ENCODE peak calls at places on chromosomes 5 and 9, in seven cellular contexts. C is SK-N-SH, M is H1, N is transverse colon, G is sigmoid colon, D is K562, R is stomach. E is an unnamed sample. For H3K4me1, the result is how much of the 10 kb centered on the place peaks cover.

GRCh38 chr5:72248352-72249032 is 71.5 kb downstream of the MRPS27 start:
- DNase-seq in G (peak), D (peak), C (no peak), N (peak), R (no peak), M (no peak), E (peak)

GRCh38 chr5:157269165-157269671 is 3.3 kb downstream of the CYFIP2 start:
- DNase-seq in G (no peak), D (no peak), M (no peak), N (no peak), R (no peak), C (no peak), E (no peak)

GRCh38 chr9:133738806-133739150 is 626 bp upstream of the SARDH start:
- DNase-seq in C (no peak), D (no peak), M (no peak), N (no peak), R (no peak), G (peak), E (no peak)

GRCh38 chr5:149260761-149261160 is 10.9 kb upstream of the AFAP1L1 start:
- DNase-seq in R (no peak), D (no peak), N (no peak), G (no peak), M (no peak), C (no peak), E (no peak)

GRCh38 chr9:91567642-91568274 is 144.1 kb upstream of the NFIL3 start:
- DNase-seq in G (no peak), C (no peak), M (no peak), D (no peak), N (no peak), R (no peak), E (no peak)

GRCh38 chr9:98006127-98006796 is 23.1 kb downstream of the ANP32B start:
- DNase-seq in N (no peak), M (no peak), D (no peak), C (no peak), R (no peak), G (no peak), E (no peak)

GRCh38 chr5:144170276-144171024 is at the start of the genes KCTD16 and YIPF5:
- DNase-seq in N (peak), G (peak), D (peak), M (peak), R (peak), C (peak), E (peak)

GRCh38 chr5:151020304-151021031 is at the start of gene GPX3:
- DNase-seq in D (no peak), N (peak), G (peak), M (peak), C (peak), R (peak), E (peak)

GRCh38 chr5:73592546-73592945 is 27.0 kb downstream of the UTP15 start:
- DNase-seq in D (no peak), R (no peak), M (no peak), C (no peak), G (no peak), N (no peak), E (no peak)

GRCh38 chr5:75200776-75201175 is 35.9 kb downstream of the ANKRD31 start:
- DNase-seq in R (no peak), N (no peak), M (no peak), D (no peak), C (no peak), G (no peak), E (no peak)

GRCh38 chr9:91185193-91185886 is 176.4 kb downstream of the AUH start:
- DNase-seq in G (peak), N (no peak), D (no peak), C (no peak), R (peak), M (peak), E (peak)

GRCh38 chr9:136674786-136675349 is 12.2 kb downstream of the EGFL7 start:
- DNase-seq in N (peak), R (peak), C (no peak), M (no peak), D (peak), G (no peak), E (no peak)

GRCh38 chr9:126700296-126700695 is 86.6 kb downstream of the LMX1B start:
- DNase-seq in R (no peak), G (peak), M (no peak), D (no peak), N (no peak), C (peak), E (no peak)

GRCh38 chr5:40680741-40681350 is 1.1 kb downstream of the PTGER4 start:
- DNase-seq in M (peak), D (no peak), G (peak), N (peak), C (peak), R (no peak), E (peak)

GRCh38 chr5:93924628-93925027 is 183.2 kb upstream of the POU5F2 start:
- DNase-seq in R (no peak), M (no peak), G (no peak), D (no peak), C (no peak), N (no peak), E (no peak)

GRCh38 chr5:80059354-80059980 is 24.3 kb downstream of the THBS4 start:
- DNase-seq in G (no peak), D (no peak), R (no peak), C (no peak), M (no peak), N (no peak), E (no peak)

GRCh38 chr5:170540276-170540675 is 36.5 kb downstream of the KCNIP1 start:
- DNase-seq in R (no peak), N (no peak), M (no peak), D (no peak), C (no peak), G (peak), E (no peak)

GRCh38 chr5:80754900-80755299 is 100.1 kb upstream of the DHFR start:
- DNase-seq in D (no peak), C (no peak), N (peak), G (no peak), R (no peak), M (no peak), E (no peak)

GRCh38 chr5:120101771-120102170 is 362.3 kb upstream of the PRR16 start:
- DNase-seq in G (no peak), D (no peak), M (no peak), N (no peak), R (no peak), C (no peak), E (no peak)

GRCh38 chr5:136058031-136058971 is 29.5 kb downstream of the TGFBI start:
- DNase-seq in N (peak), D (no peak), G (peak), M (peak), R (peak), C (no peak), E (peak)

GRCh38 chr5:174147551-174147950 is 102.0 kb downstream of the NSG2 start:
- DNase-seq in R (no peak), D (no peak), G (no peak), M (no peak), C (no peak), N (no peak), E (no peak)

GRCh38 chr9:17859228-17859627 is 280.4 kb downstream of the SH3GL2 start:
- DNase-seq in D (no peak), C (no peak), G (no peak), N (no peak), M (no peak), R (no peak), E (no peak)

GRCh38 chr5:181260720-181261319 is at the start of gene TRIM52:
- DNase-seq in N (peak), C (peak), D (peak), R (peak), G (peak), M (peak), E (peak)

GRCh38 chr5:39498247-39498952 is 73.6 kb upstream of the DAB2 start:
- DNase-seq in M (no peak), C (no peak), N (no peak), G (no peak), R (no peak), D (peak), E (no peak)

GRCh38 chr5:38755171-38755570 is 90.6 kb upstream of the OSMR start:
- DNase-seq in D (no peak), N (no peak), M (no peak), C (no peak), R (no peak), G (no peak), E (no peak)

GRCh38 chr5:132094393-132095076 is 20.9 kb downstream of the CSF2 start:
- DNase-seq in D (no peak), G (no peak), C (no peak), R (no peak), M (no peak), N (no peak), E (no peak)

DNA sequence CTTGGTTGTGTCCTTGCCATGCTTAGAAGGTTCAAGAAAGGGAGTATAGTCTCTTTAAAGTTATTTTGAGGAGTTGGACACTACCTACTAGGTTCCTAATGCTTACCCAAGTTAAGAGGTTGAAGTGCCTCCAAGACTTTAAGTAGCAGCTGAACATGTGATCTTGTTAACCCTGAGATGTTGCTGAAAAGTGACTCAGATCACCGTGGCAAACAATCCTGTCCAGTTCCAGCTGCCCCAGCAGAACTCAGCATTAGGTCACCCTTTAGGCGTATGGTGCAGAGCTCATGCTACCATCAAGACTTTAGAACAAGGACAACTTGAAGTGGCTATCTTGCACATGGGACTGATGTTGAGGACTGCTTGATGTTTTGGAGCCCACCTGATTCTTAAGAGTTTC is 22.5 kb downstream of the ZNF462 start:
- DNase-seq in C (no peak), G (peak), M (no peak), N (no peak), R (no peak), D (no peak), E (no peak)
- H3K4me1 ChIP-seq in C (under half), G (half or more), M (under half), N (half or more), R (under half), D (under half), E (under half)

DNA sequence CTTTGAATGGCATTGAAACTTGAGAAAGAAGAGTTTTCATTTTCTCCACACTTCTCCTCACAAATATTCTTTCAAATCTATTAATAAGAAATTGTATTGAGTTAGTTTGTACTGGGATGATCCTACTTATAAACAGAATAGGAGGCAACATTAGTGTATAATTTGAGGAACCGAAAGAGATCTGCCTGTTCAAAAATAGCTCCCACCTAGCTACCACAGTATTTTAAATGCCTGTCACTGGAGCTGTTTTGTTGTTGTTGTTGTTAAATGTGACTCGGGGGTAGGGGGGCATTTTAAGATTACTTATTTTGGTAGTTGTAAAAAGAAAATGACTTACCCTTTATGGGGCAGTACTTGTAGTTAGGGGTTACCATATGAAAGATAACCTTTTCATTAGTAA is 20.1 kb upstream of the HAPLN1 start:
- DNase-seq in G (no peak), D (no peak), C (no peak), R (no peak), M (no peak), N (no peak), E (no peak)
- TF ChIP-seq EP300 in G (no peak), D (no peak), C (no peak), R (no peak), M (no peak), N (no peak), E (no peak)

GRCh38 chr5:172664018-172664417 is 23.0 kb downstream of the NEURL1B start:
- DNase-seq in C (no peak), M (no peak), D (no peak), N (no peak), R (no peak), G (no peak), E (peak)
- H3K4me1 ChIP-seq in C (under half), M (under half), D (under half), N (half or more), R (under half), G (half or more), E (under half)

DNA sequence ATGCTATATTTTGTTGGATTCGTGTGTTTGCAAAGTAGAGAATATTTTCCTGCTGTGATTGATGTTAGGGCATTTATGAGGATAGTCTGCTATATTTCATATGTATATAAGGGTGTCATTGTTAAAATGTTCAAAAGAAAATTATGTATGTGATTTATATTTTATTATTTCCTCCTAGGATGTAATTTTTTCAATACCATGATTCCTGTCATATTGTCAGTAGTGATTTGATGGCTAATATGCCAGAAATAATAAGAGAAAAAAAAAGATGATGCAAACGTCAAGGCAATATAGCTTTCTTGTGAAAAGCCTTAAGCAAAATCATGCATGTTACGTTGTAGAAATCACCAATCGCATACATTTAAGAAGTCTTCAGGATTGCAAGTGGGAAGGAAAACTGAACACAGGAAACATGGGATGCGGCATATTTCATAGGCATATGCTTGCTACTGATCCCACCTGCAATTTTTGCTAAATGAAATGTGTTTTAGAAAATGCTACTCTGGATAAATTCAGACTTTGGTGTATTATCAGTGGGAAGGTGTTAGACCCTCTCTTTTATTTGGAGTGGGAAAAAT is 224.5 kb downstream of the MAST4 start:
- DNase-seq in D (no peak), C (no peak), N (no peak), G (no peak), M (no peak), R (no peak), E (no peak)
- TF ChIP-seq EP300 in D (no peak), C (no peak), N (no peak), G (no peak), M (no peak), R (no peak), E (no peak)

DNA sequence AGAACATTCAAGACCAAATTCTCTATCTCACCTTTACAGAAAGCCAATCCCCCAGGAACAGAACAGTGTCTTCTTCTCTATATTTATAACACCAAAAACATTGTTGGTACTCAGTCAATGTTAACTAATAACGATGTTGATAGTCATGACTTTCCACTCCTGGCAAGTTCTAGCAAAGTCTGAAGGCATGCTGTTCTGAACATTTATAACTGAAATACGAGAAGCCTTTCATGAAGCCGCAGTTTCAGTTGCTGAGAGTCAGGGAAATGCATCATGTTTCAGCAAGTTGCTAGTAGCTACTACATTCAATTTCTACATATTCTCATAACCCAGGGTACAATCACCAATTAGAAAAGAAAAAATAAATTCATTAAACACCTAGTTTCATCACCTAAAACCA is 301.4 kb downstream of the PDE4D start:
- DNase-seq in M (no peak), R (no peak), D (no peak), G (no peak), N (no peak), C (no peak), E (no peak)
- H3K4me1 ChIP-seq in M (under half), R (under half), D (under half), G (under half), N (half or more), C (under half), E (under half)